ENCODE peak calls at places on chromosomes 4 and X, in seven cellular contexts. F is astrocyte of the spinal cord, W is HCT116, L is heart left ventricle, R is sigmoid colon, M is pancreas, J is suprapubic skin. T is an unnamed sample.

GRCh38 chr4:7067147-7067522 is 729 bp downstream of the GRPEL1 start:
- DNase-seq in F (no peak), W (no peak), L (peak), R (no peak), M (no peak), J (peak), T (no peak)

GRCh38 chrX:74065831-74066390 is 238.1 kb upstream of the ZCCHC13 start:
- DNase-seq in F (no peak), W (no peak), L (no peak), R (no peak), M (no peak), J (no peak), T (no peak)

GRCh38 chr4:168318266-168318895 is at the start of gene DDX60:
- DNase-seq in F (peak), W (peak), L (peak), R (peak), M (peak), J (peak), T (peak)

GRCh38 chrX:150476183-150476699 is 92.2 kb upstream of the MTM1 start:
- DNase-seq in F (peak), W (no peak), L (no peak), R (no peak), M (no peak), J (no peak), T (peak)

GRCh38 chrX:144627947-144628346 is 619.4 kb upstream of the SPANXN1 start:
- DNase-seq in F (no peak), W (no peak), L (no peak), R (no peak), M (no peak), J (no peak), T (no peak)

GRCh38 chrX:112536544-112536943 is 143.2 kb downstream of the LHFPL1 start:
- DNase-seq in F (no peak), W (no peak), L (no peak), R (no peak), M (no peak), J (no peak), T (no peak)

GRCh38 chrX:135596495-135596894 is 76.0 kb downstream of the INTS6L start:
- DNase-seq in F (peak), W (peak), L (no peak), R (no peak), M (no peak), J (no peak), T (no peak)

GRCh38 chr4:12791536-12791935 is 692.6 kb downstream of the RAB28 start:
- DNase-seq in F (peak), W (no peak), L (peak), R (no peak), M (no peak), J (no peak), T (no peak)

GRCh38 chr4:66482186-66482585 is 811.9 kb upstream of the EPHA5 start:
- DNase-seq in F (no peak), W (no peak), L (no peak), R (no peak), M (no peak), J (no peak), T (no peak)

GRCh38 chrX:19683817-19684216 is 168.5 kb upstream of the MAP3K15 start:
- DNase-seq in F (no peak), W (no peak), L (no peak), R (no peak), M (no peak), J (no peak), T (no peak)

GRCh38 chr4:60805500-60806313 is 394.4 kb upstream of the ADGRL3 start:
- DNase-seq in F (peak), W (no peak), L (no peak), R (no peak), M (no peak), J (no peak), T (peak)

GRCh38 chrX:119573840-119574393 is 446 bp upstream of the UBE2A start:
- DNase-seq in F (peak), W (peak), L (no peak), R (peak), M (peak), J (no peak), T (no peak)

GRCh38 chrX:1099146-1099770 is 113.2 kb downstream of the CRLF2 start:
- DNase-seq in F (no peak), W (no peak), L (no peak), R (peak), M (no peak), J (no peak), T (no peak)

GRCh38 chr4:101696276-101697010 is 94.1 kb upstream of the BANK1 start:
- DNase-seq in F (no peak), W (no peak), L (no peak), R (no peak), M (no peak), J (no peak), T (no peak)

GRCh38 chrX:110418220-110418856 is 59.7 kb downstream of the RTL9 start:
- DNase-seq in F (peak), W (no peak), L (no peak), R (no peak), M (no peak), J (no peak), T (peak)

GRCh38 chrX:39759526-39760224 is 338.1 kb downstream of the BCOR start:
- DNase-seq in F (peak), W (no peak), L (no peak), R (peak), M (peak), J (no peak), T (peak)

GRCh38 chr4:151356510-151356909 is 31.1 kb upstream of the SH3D19 start:
- DNase-seq in F (peak), W (peak), L (no peak), R (no peak), M (no peak), J (no peak), T (no peak)

GRCh38 chrX:42531431-42531830 is 246.5 kb downstream of the PPP1R2C start:
- DNase-seq in F (no peak), W (no peak), L (no peak), R (no peak), M (no peak), J (no peak), T (no peak)

GRCh38 chrX:107506596-107507031 is 57.2 kb downstream of the FRMPD3 start:
- DNase-seq in F (no peak), W (no peak), L (no peak), R (no peak), M (no peak), J (no peak), T (no peak)

GRCh38 chr4:38071801-38072567 is 111.8 kb downstream of the PTTG2 start:
- DNase-seq in F (no peak), W (no peak), L (peak), R (no peak), M (no peak), J (no peak), T (no peak)

GRCh38 chr4:156291317-156291716 is 337.7 kb upstream of the CTSO start:
- DNase-seq in F (peak), W (no peak), L (no peak), R (no peak), M (no peak), J (no peak), T (no peak)

GRCh38 chr4:165563851-165564250 is 185.0 kb downstream of the CPE start:
- DNase-seq in F (peak), W (peak), L (no peak), R (no peak), M (no peak), J (no peak), T (no peak)

GRCh38 chr4:74932832-74933561 is at the start of gene PARM1:
- DNase-seq in F (peak), W (peak), L (peak), R (peak), M (peak), J (peak), T (peak)

GRCh38 chr4:78019494-78019893 is 37.6 kb upstream of the FRAS1 start:
- DNase-seq in F (no peak), W (no peak), L (no peak), R (no peak), M (no peak), J (no peak), T (no peak)

GRCh38 chr4:184968784-184969201 is 49.5 kb upstream of the HELT start:
- DNase-seq in F (no peak), W (no peak), L (peak), R (no peak), M (peak), J (no peak), T (no peak)

GRCh38 chrX:22165732-22166457 is 106.8 kb upstream of the CBLL2 start:
- DNase-seq in F (peak), W (no peak), L (no peak), R (no peak), M (no peak), J (no peak), T (no peak)

GRCh38 chr4:186058253-186058979 is 10.5 kb upstream of the TLR3 start:
- DNase-seq in F (no peak), W (no peak), L (no peak), R (no peak), M (no peak), J (no peak), T (no peak)

GRCh38 chr4:141134051-141134450 is 782 bp upstream of the RNF150 start:
- DNase-seq in F (no peak), W (no peak), L (no peak), R (no peak), M (no peak), J (no peak), T (no peak)

GRCh38 chr4:186651181-186651603 is 72.5 kb downstream of the FAT1 start:
- DNase-seq in F (no peak), W (no peak), L (no peak), R (no peak), M (peak), J (no peak), T (no peak)

GRCh38 chr4:2393353-2394270 is 24.8 kb downstream of the ZFYVE28 start:
- DNase-seq in F (no peak), W (no peak), L (no peak), R (no peak), M (peak), J (no peak), T (no peak)

GRCh38 chr4:153502584-153502983 is 36.4 kb downstream of the TMEM131L start:
- DNase-seq in F (no peak), W (no peak), L (no peak), R (no peak), M (no peak), J (no peak), T (no peak)

GRCh38 chr4:141126769-141127168 is 6.5 kb downstream of the RNF150 start:
- DNase-seq in F (no peak), W (no peak), L (no peak), R (no peak), M (no peak), J (no peak), T (no peak)

GRCh38 chr4:89108068-89108467 is 3.3 kb upstream of the TIGD2 start:
- DNase-seq in F (no peak), W (no peak), L (no peak), R (no peak), M (no peak), J (no peak), T (no peak)

GRCh38 chr4:118957683-118958082 is 69.0 kb downstream of the SYNPO2 start:
- DNase-seq in F (peak), W (no peak), L (peak), R (no peak), M (no peak), J (no peak), T (no peak)

DNA sequence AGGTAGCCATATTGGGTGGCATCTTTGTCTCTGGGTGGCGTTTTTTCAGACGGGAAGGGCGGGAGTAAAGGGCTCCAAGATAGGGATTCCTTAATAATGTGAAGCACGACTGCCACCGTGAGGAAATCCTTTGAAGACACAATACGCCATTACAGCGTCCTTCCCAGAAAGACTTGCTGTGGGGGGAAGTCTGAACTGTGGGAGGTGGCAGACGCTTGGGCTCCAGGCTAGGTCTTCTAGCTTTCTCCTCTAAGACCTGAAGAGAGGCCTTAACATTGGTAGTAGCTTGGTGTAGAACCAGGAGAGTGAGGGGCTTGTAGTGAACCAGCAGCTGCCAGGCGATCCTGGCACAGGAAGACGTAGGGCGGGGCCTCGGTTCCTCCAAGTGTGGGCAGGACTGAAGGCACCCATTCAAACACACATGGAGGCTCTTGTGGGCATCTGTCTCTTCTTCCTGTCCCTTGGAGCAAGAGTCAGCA is 197.3 kb downstream of the OR13H1 start:
- DNase-seq in F (peak), W (no peak), L (peak), R (peak), M (no peak), J (peak), T (peak)
- H3K4me3 ChIP-seq in F (peak), W (no peak), L (peak), R (peak), M (peak), J (no peak), T (peak)

DNA sequence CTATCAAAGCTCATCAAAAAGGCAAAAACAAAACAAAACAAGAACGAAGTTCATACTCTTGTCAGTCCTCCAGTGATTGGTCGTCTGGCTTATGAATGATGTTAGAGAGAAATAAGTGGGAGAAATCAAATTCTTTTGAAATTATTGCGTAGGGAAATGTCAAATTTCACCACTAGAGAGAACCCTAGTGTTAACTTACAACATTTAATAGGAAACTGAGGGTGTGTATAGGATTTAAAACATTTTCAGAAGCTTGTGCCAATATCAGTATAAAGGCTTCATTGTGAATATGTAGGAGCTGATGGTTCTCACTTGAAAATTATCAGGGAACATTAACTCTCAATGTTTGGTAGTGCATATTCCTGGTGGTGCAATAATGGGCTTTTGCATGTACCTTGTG is 17.4 kb downstream of the ADH6 start:
- DNase-seq in F (peak), W (no peak), L (no peak), R (no peak), M (no peak), J (no peak), T (no peak)
- TF ChIP-seq CTCF in F (no peak), W (no peak), L (no peak), R (peak), M (no peak), J (no peak), T (no peak)

GRCh38 chr4:53366301-53366716 is 448 bp upstream of the SCFD2 start:
- DNase-seq in F (no peak), W (no peak), L (no peak), R (no peak), M (no peak), J (no peak), T (no peak)
- H3K4me3 ChIP-seq in F (peak), W (peak), L (peak), R (peak), M (peak), J (peak), T (peak)

DNA sequence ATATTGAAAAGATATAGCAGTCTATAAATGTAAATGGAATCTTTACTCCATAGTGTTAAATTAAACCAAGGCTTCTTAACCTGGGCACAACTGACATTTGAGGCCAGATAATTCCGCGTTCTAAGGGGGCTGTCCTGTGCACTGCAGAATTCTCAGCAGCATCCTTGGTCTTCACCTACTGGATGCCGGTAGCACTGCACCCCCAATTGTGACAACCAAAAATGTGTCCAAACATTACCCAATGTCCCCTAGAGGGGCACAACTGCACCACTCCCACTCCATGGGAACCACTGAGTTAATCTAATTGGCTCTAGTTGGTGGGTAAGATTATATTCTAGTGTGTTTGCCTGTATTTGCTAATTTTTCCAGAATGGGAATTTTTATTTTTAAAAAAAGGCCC is 16.6 kb downstream of the AP1S2 start:
- DNase-seq in F (no peak), W (no peak), L (no peak), R (no peak), M (no peak), J (no peak), T (no peak)
- TF ChIP-seq CTCF in F (peak), W (peak), L (no peak), R (no peak), M (peak), J (no peak), T (peak)

GRCh38 chr4:145909331-145909730 is 29.3 kb downstream of the ZNF827 start:
- DNase-seq in F (no peak), W (no peak), L (peak), R (peak), M (peak), J (no peak), T (no peak)
- H3K4me3 ChIP-seq in F (no peak), W (no peak), L (no peak), R (peak), M (no peak), J (peak), T (no peak)

GRCh38 chr4:20305976-20306375 is 54.3 kb downstream of the SLIT2 start:
- DNase-seq in F (peak), W (no peak), L (no peak), R (no peak), M (no peak), J (no peak), T (peak)
- TF ChIP-seq CTCF in F (peak), W (peak), L (no peak), R (no peak), M (no peak), J (no peak), T (peak)

GRCh38 chr4:54539500-54540029 is 118.2 kb upstream of the KIT start:
- DNase-seq in F (peak), W (no peak), L (peak), R (no peak), M (peak), J (peak), T (no peak)
- H3K4me3 ChIP-seq in F (peak), W (no peak), L (no peak), R (peak), M (peak), J (peak), T (peak)

GRCh38 chr4:180550106-180550505 is 1693.1 kb upstream of the TENM3 start:
- DNase-seq in F (no peak), W (peak), L (no peak), R (no peak), M (no peak), J (no peak), T (no peak)
- TF ChIP-seq CTCF in F (no peak), W (peak), L (no peak), R (no peak), M (no peak), J (no peak), T (no peak)

DNA sequence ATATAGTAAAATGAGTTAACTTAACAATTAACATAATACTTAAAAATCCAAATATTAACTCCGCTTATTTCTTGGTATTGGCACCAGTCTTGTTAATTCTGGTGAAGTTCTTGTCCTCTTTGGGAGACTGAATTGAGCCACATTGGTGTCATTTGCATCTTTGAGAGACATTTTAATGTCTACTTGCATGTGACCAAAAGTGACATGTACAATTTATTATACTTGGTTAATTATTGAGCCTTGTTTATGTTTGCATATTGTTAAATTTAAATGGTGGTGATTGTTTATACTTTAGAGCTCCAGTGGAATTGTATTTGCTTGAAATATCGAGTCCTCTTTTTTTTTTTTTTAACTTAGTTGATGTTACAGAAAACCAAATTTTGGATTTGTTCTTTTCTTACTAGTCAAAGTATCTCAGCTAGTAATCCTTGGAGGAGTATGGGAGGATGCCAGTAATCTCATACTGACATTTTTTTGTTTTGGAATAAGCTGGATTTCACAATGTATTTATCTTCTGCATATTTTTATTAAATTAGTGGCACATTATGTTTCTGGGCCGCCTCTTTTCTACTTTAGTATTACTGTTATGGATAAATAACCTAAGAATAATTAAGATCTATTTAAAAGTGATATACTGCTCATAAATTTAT is 3.9 kb downstream of the SPCS3 start:
- DNase-seq in F (no peak), W (no peak), L (no peak), R (no peak), M (no peak), J (no peak), T (no peak)
- H3K4me3 ChIP-seq in F (no peak), W (no peak), L (no peak), R (peak), M (no peak), J (no peak), T (no peak)

GRCh38 chr4:42306221-42307109 is 90.8 kb upstream of the SHISA3 start:
- DNase-seq in F (no peak), W (no peak), L (peak), R (peak), M (no peak), J (no peak), T (no peak)

DNA sequence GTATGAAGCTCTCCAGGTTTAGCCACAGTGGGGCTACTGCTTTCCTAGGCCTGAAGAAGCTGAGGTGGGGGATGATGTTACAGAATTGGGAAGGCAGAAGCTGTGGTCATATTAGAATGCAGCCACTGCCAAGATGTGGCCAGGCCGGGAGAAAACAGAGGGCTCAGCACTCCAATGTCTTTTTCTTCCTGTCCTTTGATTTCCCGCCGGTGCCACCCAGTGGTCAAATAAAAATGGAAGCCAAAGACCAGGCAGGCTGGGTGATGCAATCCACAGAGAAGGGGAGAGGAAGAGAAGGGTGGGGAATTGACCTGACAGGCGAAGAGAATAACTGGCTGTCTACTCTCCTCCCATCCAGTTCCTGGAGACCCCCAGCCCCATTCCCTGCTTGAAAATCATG is 94.9 kb upstream of the SHISA3 start:
- DNase-seq in F (peak), W (peak), L (no peak), R (no peak), M (no peak), J (no peak), T (no peak)
- TF ChIP-seq CTCF in F (peak), W (peak), L (no peak), R (no peak), M (no peak), J (no peak), T (no peak)

T was measured in astrocyte of the cerebellum.